ENCODE peak calls at places on chromosomes 11 and 22, in four cellular contexts. One of them, this sample, is unnamed.

GRCh38 chr11:10683429-10683828 is 10.1 kb downstream of the IRAG1 start:
- DNase-seq in breast epithelium: no peak
- DNase-seq in prostate gland: no peak
- DNase-seq in HL-60: no peak
- DNase-seq in this sample: no peak

GRCh38 chr22:20867179-20868099 is 8.6 kb downstream of the SNAP29 start:
- DNase-seq in breast epithelium: no peak
- DNase-seq in prostate gland: no peak
- DNase-seq in HL-60: peak
- DNase-seq in this sample: no peak

GRCh38 chr11:65871811-65872548 is 620 bp downstream of the EFEMP2 start:
- DNase-seq in prostate gland: no peak
- DNase-seq in HL-60: no peak
- DNase-seq in breast epithelium: no peak
- DNase-seq in this sample: no peak

GRCh38 chr22:44331881-44332714 is 19.3 kb upstream of the SHISAL1 start:
- DNase-seq in HL-60: no peak
- DNase-seq in prostate gland: no peak
- DNase-seq in breast epithelium: no peak
- DNase-seq in this sample: no peak

GRCh38 chr22:19717691-19718254 is 3.5 kb downstream of the SEPTIN5 start:
- DNase-seq in breast epithelium: peak
- DNase-seq in HL-60: peak
- DNase-seq in prostate gland: peak
- DNase-seq in this sample: peak

GRCh38 chr11:130369713-130370112 is 55.0 kb upstream of the ZBTB44 start:
- DNase-seq in breast epithelium: no peak
- DNase-seq in HL-60: no peak
- DNase-seq in prostate gland: no peak
- DNase-seq in this sample: no peak

GRCh38 chr22:46748948-46749681 is 11.1 kb upstream of the CERK start:
- DNase-seq in HL-60: peak
- DNase-seq in prostate gland: no peak
- DNase-seq in breast epithelium: no peak
- DNase-seq in this sample: peak

GRCh38 chr11:125084057-125084416 is 20.9 kb downstream of the SLC37A2 start:
- DNase-seq in breast epithelium: no peak
- DNase-seq in HL-60: no peak
- DNase-seq in prostate gland: no peak
- DNase-seq in this sample: peak

GRCh38 chr22:43945632-43946390 is 9.4 kb upstream of the SAMM50 start:
- DNase-seq in prostate gland: peak
- DNase-seq in HL-60: peak
- DNase-seq in breast epithelium: peak
- DNase-seq in this sample: peak

GRCh38 chr22:48828688-48829087 is 999.0 kb downstream of the BRD1 start:
- DNase-seq in prostate gland: no peak
- DNase-seq in HL-60: no peak
- DNase-seq in breast epithelium: peak
- DNase-seq in this sample: peak

GRCh38 chr22:44046485-44047141 is 22.5 kb downstream of the PARVB start:
- DNase-seq in prostate gland: no peak
- DNase-seq in HL-60: no peak
- DNase-seq in breast epithelium: no peak
- DNase-seq in this sample: no peak

GRCh38 chr11:62788991-62789390 is 1.8 kb downstream of the TMEM179B start:
- DNase-seq in breast epithelium: no peak
- DNase-seq in prostate gland: no peak
- DNase-seq in HL-60: no peak
- DNase-seq in this sample: no peak

GRCh38 chr11:125457814-125458343 is 38.2 kb downstream of the FEZ1 start:
- DNase-seq in HL-60: no peak
- DNase-seq in prostate gland: no peak
- DNase-seq in breast epithelium: no peak
- DNase-seq in this sample: no peak

GRCh38 chr22:41589260-41589600 is 410 bp downstream of the PMM1 start:
- DNase-seq in breast epithelium: no peak
- DNase-seq in prostate gland: no peak
- DNase-seq in HL-60: peak
- DNase-seq in this sample: no peak

GRCh38 chr11:29008481-29008880 is 900.3 kb downstream of the METTL15 start:
- DNase-seq in breast epithelium: no peak
- DNase-seq in prostate gland: no peak
- DNase-seq in HL-60: no peak
- DNase-seq in this sample: no peak

GRCh38 chr11:29002816-29003215 is 894.6 kb downstream of the METTL15 start:
- DNase-seq in breast epithelium: no peak
- DNase-seq in prostate gland: no peak
- DNase-seq in HL-60: no peak
- DNase-seq in this sample: no peak

GRCh38 chr11:29009426-29009825 is 901.2 kb downstream of the METTL15 start:
- DNase-seq in breast epithelium: no peak
- DNase-seq in HL-60: no peak
- DNase-seq in prostate gland: no peak
- DNase-seq in this sample: no peak

GRCh38 chr11:29006668-29007067 is 898.5 kb downstream of the METTL15 start:
- DNase-seq in breast epithelium: no peak
- DNase-seq in prostate gland: no peak
- DNase-seq in HL-60: no peak
- DNase-seq in this sample: no peak

DNA sequence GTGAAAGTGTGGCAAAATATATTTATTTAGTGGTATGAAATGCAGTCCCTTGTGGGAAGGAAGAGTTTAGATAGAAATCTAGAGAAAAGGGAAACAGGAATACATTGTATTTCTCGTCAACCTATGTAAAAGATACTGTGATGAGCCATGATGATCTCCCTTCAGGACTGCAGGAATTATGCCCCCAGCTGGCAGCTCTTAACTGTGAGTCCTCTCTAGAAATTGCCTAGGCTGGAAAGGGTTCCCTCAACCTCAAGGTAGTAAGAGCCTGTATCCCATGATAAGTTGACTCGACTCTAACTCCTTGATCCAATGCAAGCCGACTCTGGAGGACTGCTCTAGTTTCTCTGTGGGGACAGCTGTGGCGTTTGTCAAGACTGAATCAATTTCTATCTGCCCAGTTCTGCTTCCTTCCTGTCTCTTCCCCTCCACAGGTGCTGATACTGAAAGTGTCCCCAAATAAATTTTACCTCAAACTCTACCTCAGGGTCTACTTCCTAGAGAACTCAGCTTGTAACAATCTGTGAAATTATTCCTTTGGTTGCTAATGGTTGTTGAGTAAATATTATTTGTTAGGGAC is 897.3 kb downstream of the METTL15 start:
- DNase-seq in prostate gland: no peak
- DNase-seq in breast epithelium: no peak
- DNase-seq in HL-60: no peak
- DNase-seq in this sample: no peak
- TF ChIP-seq CTCF in prostate gland: no peak
- TF ChIP-seq CTCF in breast epithelium: no peak
- TF ChIP-seq CTCF in HL-60: no peak
- TF ChIP-seq CTCF in this sample: no peak

DNA sequence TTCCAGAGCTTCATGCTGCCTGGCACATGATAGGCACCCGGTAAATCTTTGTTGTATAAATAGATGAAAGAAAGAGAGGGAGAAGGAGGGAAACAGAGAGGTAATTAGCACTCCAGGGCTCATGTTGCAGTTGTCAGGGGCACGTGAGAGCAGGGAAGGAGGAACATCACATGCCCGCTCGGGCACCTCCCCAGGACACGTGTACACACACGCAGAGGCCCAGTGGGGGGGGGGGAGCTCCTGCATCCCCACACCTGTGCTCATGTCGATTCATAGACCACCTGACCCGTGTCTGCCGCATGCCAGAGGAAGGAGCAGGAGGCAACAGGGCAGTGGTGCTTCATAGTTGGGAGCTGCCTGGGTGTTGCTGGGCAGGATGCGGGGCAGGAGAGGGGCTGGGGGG is 37.1 kb upstream of the NNMT start:
- DNase-seq in prostate gland: peak
- DNase-seq in breast epithelium: no peak
- DNase-seq in HL-60: peak
- DNase-seq in this sample: no peak
- TF ChIP-seq POLR2AphosphoS5 in prostate gland: peak
- TF ChIP-seq POLR2AphosphoS5 in breast epithelium: no peak
- TF ChIP-seq POLR2AphosphoS5 in HL-60: no peak
- TF ChIP-seq POLR2AphosphoS5 in this sample: peak

DNA sequence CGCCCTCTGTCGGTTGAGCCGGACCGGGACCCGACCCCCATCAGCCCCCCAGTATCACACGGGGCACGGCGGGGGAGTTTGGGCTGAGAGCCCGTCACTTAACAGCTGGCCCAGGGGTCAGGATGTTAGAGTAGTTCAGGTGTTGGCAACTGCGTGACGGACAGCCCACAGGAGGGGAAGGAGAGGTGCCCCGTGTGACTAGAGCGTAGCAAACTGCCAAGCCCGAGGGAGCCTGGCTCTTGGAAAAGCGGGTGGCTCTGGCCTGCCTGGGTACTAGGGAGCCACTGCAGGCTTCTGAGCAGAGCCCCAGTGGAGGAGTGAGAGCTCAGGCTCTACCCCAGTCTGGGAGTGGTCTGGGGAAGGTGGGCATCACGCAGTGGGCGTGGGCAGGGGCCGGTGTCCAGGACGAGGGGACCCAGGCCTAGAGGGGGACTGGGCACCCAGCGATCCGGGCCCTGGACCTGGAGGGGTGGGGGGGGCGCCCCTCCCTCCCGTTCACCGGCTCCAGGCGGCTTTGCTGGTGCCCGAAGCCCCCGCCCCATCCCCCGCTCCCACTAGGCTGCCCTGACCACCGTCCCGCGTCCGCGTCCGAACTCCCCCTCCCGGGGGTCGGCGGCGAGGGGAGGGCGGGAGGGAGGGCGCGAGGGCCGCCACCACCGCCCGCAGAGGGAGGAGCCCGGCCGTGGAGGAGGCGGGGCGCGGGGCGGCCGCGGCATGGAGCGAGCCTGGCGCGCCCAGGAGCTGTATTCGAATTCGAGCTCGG is 24.4 kb downstream of the SHANK3 start:
- DNase-seq in prostate gland: no peak
- DNase-seq in HL-60: no peak
- DNase-seq in breast epithelium: no peak
- DNase-seq in this sample: peak
- TF ChIP-seq CTCF in prostate gland: no peak
- TF ChIP-seq CTCF in HL-60: no peak
- TF ChIP-seq CTCF in breast epithelium: peak
- TF ChIP-seq CTCF in this sample: no peak

GRCh38 chr22:29081499-29082236 is 8.8 kb downstream of the KREMEN1 start:
- DNase-seq in breast epithelium: no peak
- DNase-seq in prostate gland: no peak
- DNase-seq in HL-60: no peak
- DNase-seq in this sample: no peak
- TF ChIP-seq POLR2AphosphoS5 in breast epithelium: no peak
- TF ChIP-seq POLR2AphosphoS5 in prostate gland: no peak
- TF ChIP-seq POLR2AphosphoS5 in HL-60: no peak
- TF ChIP-seq POLR2AphosphoS5 in this sample: no peak

GRCh38 chr11:70415176-70415575 is 16.8 kb downstream of the CTTN start:
- DNase-seq in prostate gland: no peak
- DNase-seq in breast epithelium: no peak
- DNase-seq in HL-60: no peak
- DNase-seq in this sample: no peak
- TF ChIP-seq CTCF in prostate gland: no peak
- TF ChIP-seq CTCF in breast epithelium: peak
- TF ChIP-seq CTCF in HL-60: no peak
- TF ChIP-seq CTCF in this sample: no peak

GRCh38 chr11:33461726-33462125 is 204.5 kb downstream of the HIPK3 start:
- DNase-seq in HL-60: no peak
- DNase-seq in prostate gland: no peak
- DNase-seq in breast epithelium: no peak
- DNase-seq in this sample: no peak
- TF ChIP-seq POLR2AphosphoS5 in HL-60: no peak
- TF ChIP-seq POLR2AphosphoS5 in prostate gland: no peak
- TF ChIP-seq POLR2AphosphoS5 in breast epithelium: no peak
- TF ChIP-seq POLR2AphosphoS5 in this sample: no peak

GRCh38 chr22:26466196-26466595 is 17.4 kb downstream of the HPS4 start:
- DNase-seq in prostate gland: no peak
- DNase-seq in breast epithelium: no peak
- DNase-seq in HL-60: no peak
- DNase-seq in this sample: no peak
- TF ChIP-seq CTCF in prostate gland: no peak
- TF ChIP-seq CTCF in breast epithelium: no peak
- TF ChIP-seq CTCF in HL-60: no peak
- TF ChIP-seq CTCF in this sample: no peak

GRCh38 chr11:70203749-70204465 is 811 bp downstream of the FADD start:
- DNase-seq in HL-60: peak
- DNase-seq in prostate gland: peak
- DNase-seq in breast epithelium: no peak
- DNase-seq in this sample: peak
- TF ChIP-seq POLR2AphosphoS5 in HL-60: peak
- TF ChIP-seq POLR2AphosphoS5 in prostate gland: peak
- TF ChIP-seq POLR2AphosphoS5 in breast epithelium: no peak
- TF ChIP-seq POLR2AphosphoS5 in this sample: no peak

GRCh38 chr11:25981998-25982397 is 349.9 kb upstream of the ANO3 start:
- DNase-seq in prostate gland: no peak
- DNase-seq in HL-60: peak
- DNase-seq in breast epithelium: no peak
- DNase-seq in this sample: no peak
- TF ChIP-seq CTCF in prostate gland: no peak
- TF ChIP-seq CTCF in HL-60: no peak
- TF ChIP-seq CTCF in breast epithelium: no peak
- TF ChIP-seq CTCF in this sample: no peak

This sample was measured in spleen.